ENCODE peak calls at places on chromosome 11, in four cellular contexts. G, H, S and T are unnamed samples.

GRCh38 chr11:70477607-70478006 is 79.3 kb downstream of the CTTN start:
- DNase-seq in G (no peak), H (no peak), S (no peak), T (no peak)

GRCh38 chr11:90135016-90135415 is 553 bp downstream of the NAALAD2 start:
- DNase-seq in G (no peak), H (no peak), S (no peak), T (no peak)

GRCh38 chr11:47177229-47177845 is 658 bp upstream of the ARFGAP2 start:
- DNase-seq in G (no peak), H (peak), S (peak), T (peak)

GRCh38 chr11:64514596-64514995 is 76.4 kb upstream of the SLC22A12 start:
- DNase-seq in G (no peak), H (no peak), S (no peak), T (no peak)

GRCh38 chr11:69006816-69007215 is 6.2 kb downstream of the MRGPRF start:
- DNase-seq in G (no peak), H (no peak), S (no peak), T (no peak)

GRCh38 chr11:119964136-119965025 is 173.5 kb downstream of the TRIM29 start:
- DNase-seq in G (no peak), H (peak), S (no peak), T (no peak)

GRCh38 chr11:70547821-70548670 is 149.7 kb downstream of the CTTN start:
- DNase-seq in G (no peak), H (no peak), S (no peak), T (no peak)

GRCh38 chr11:126331286-126331685 is 24.2 kb upstream of the ST3GAL4 start:
- DNase-seq in G (no peak), H (no peak), S (no peak), T (no peak)

GRCh38 chr11:69959461-69959860 is 118.7 kb upstream of the ANO1 start:
- DNase-seq in G (no peak), H (no peak), S (no peak), T (no peak)

GRCh38 chr11:83864412-83865057 is 578.4 kb upstream of the CCDC90B start:
- DNase-seq in G (no peak), H (no peak), S (no peak), T (no peak)

DNA sequence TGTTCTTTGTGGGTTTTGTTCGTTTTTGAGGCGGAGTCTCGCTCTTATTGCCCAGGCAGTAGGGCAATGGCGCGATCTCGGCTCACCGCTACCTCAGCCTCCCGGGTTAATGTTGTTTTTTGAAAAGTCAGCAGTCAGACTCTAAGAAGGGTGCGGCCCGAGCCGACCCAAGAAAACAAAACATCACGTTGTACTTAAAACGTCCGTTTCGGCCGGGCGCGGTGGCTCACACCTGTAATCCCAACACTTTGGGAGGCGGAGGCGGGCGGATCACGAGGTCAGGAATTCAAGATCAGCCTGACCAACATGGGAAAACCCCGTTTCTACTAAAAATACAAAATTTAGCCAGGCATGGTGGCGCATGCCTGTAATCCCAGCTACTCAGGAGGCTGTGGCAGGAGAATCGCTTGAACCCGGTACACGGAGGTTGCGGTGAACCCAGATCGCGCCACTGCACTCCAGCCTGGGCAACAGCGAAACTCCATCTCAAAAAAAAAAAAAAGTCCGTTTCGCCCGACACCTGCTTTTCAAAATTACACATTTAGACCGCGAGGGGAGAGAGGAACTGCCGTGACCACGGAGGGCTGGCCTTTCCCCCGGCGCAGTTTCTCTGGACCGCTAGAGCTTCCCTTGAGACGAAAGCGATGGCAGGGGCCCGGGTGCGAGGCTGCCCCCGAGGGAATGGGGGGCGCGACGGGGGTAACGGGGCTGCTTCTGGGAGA is 636 bp downstream of the CD59 start:
- DNase-seq in G (no peak), H (peak), S (no peak), T (no peak)
- TF ChIP-seq CTCF in G (no peak), H (no peak), S (no peak), T (peak)

GRCh38 chr11:43393765-43394355 is 35.1 kb downstream of the TTC17 start:
- DNase-seq in G (no peak), H (no peak), S (no peak), T (no peak)
- H3K4me3 ChIP-seq in G (no peak), H (no peak), S (no peak), T (no peak)

DNA sequence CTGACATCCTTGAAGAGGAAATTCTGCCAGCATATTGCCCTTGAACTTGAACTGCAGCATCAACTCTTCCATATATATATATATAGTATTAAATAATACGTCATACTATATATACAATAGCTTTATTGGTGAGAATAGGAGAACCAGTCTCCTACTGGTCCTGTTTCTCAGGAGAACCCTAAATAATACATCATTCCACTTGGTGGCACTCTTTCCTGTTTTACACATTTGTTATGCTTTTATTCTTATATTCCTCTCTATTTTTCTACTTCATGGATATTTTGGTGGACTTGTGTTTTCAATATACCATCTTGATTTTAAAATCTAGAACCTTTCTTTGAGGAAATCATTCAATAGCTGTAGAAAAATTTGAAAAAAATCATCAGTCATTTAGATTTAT is 193.3 kb downstream of the TRPC6 start:
- DNase-seq in G (no peak), H (no peak), S (no peak), T (no peak)
- TF ChIP-seq CTCF in G (peak), H (no peak), S (no peak), T (peak)

GRCh38 chr11:72352859-72353551 is 81.3 kb downstream of the CLPB start:
- DNase-seq in G (no peak), H (peak), S (no peak), T (no peak)
- H3K4me3 ChIP-seq in G (no peak), H (no peak), S (no peak), T (no peak)

GRCh38 chr11:106152013-106152412 is 74.6 kb downstream of the AASDHPPT start:
- DNase-seq in G (no peak), H (peak), S (peak), T (no peak)
- TF ChIP-seq CTCF in G (peak), H (peak), S (no peak), T (peak)

GRCh38 chr11:34437224-34437879 is 1.4 kb upstream of the CAT start:
- DNase-seq in G (no peak), H (no peak), S (no peak), T (no peak)
- H3K4me3 ChIP-seq in G (no peak), H (no peak), S (no peak), T (no peak)

DNA sequence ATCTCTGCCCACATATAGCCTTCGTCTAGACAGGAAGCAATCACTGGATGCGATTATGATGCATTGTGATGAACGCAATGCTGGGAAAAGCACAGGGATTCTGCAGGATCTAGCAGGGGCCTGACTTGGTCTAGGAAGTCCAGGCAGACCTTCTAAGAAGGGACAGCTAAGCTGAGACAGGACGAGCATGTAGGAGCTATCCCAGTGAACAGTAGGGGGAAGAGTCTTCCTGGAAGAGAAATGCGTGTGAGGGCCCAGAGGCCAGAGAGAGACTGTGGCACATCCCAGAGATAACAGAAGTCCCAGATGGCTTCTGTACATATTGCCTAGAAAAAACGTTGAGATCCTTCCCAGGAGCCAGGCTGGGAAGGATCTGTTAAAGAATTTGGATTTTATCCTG is 24.5 kb downstream of the RCN1 start:
- DNase-seq in G (no peak), H (no peak), S (no peak), T (no peak)
- TF ChIP-seq CTCF in G (no peak), H (no peak), S (no peak), T (no peak)

GRCh38 chr11:134228625-134229024 is 4.2 kb downstream of the VPS26B start:
- DNase-seq in G (no peak), H (no peak), S (no peak), T (no peak)

GRCh38 chr11:134226806-134227325 is 2.4 kb downstream of the VPS26B start:
- DNase-seq in G (no peak), H (no peak), S (no peak), T (no peak)

GRCh38 chr11:134223836-134224709 is at the start of the genes NCAPD3 and VPS26B:
- DNase-seq in G (peak), H (peak), S (peak), T (peak)

GRCh38 chr11:134224710-134225662 is 515 bp downstream of the VPS26B start:
- DNase-seq in G (no peak), H (peak), S (peak), T (no peak)

DNA sequence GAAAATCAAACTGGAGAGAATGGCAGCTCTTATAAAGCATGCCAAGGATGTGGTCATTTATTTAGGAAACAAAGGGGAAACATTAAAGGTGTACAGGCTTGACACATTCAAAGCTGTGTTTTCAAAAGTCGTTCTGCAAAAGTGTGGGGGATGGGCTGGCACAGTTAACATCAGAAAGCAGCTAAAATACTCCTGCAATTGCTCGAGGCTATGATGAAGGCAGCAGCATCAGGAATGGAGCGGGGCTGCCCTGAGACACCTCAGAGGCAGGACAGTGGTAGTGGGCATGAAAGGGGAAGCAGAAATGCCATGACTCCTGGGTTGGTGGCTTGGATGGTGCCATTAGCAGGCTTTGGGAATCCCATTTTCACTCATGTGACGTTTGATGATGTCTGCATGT is 701 bp downstream of the NCAPD3 start:
- DNase-seq in G (no peak), H (no peak), S (no peak), T (no peak)
- H3K4me3 ChIP-seq in G (peak), H (peak), S (peak), T (peak)